ENCODE peak calls at places on chromosome 14, in ten cellular contexts. One of them, this sample, is unnamed. For H3K4me1 and H3K27me3, the result is how much of the 10 kb centered on the place peaks cover.

GRCh38 chr14:59332727-59333126 is 132.5 kb downstream of the GPR135 start:
- DNase-seq in GM23248: peak
- DNase-seq in uterus: no peak
- DNase-seq in Peyer's patch: no peak
- DNase-seq in adrenal gland: no peak
- DNase-seq in small intestine: no peak
- DNase-seq in CD8-positive, alpha-beta T cell: no peak
- DNase-seq in testis: no peak
- DNase-seq in heart right ventricle: peak
- DNase-seq in prostate gland: no peak
- DNase-seq in this sample: no peak

GRCh38 chr14:51922624-51923023 is 62.2 kb downstream of the GNG2 start:
- DNase-seq in testis: peak
- DNase-seq in small intestine: no peak
- DNase-seq in prostate gland: no peak
- DNase-seq in uterus: no peak
- DNase-seq in adrenal gland: no peak
- DNase-seq in GM23248: no peak
- DNase-seq in CD8-positive, alpha-beta T cell: no peak
- DNase-seq in heart right ventricle: peak
- DNase-seq in Peyer's patch: no peak
- DNase-seq in this sample: no peak

GRCh38 chr14:70121521-70121920 is 67.2 kb downstream of the SLC8A3 start:
- DNase-seq in uterus: no peak
- DNase-seq in CD8-positive, alpha-beta T cell: no peak
- DNase-seq in testis: no peak
- DNase-seq in heart right ventricle: no peak
- DNase-seq in GM23248: no peak
- DNase-seq in small intestine: no peak
- DNase-seq in Peyer's patch: no peak
- DNase-seq in adrenal gland: no peak
- DNase-seq in prostate gland: no peak
- DNase-seq in this sample: no peak

GRCh38 chr14:55399912-55400311 is 11.7 kb downstream of the ATG14 start:
- DNase-seq in Peyer's patch: no peak
- DNase-seq in adrenal gland: no peak
- DNase-seq in uterus: no peak
- DNase-seq in prostate gland: no peak
- DNase-seq in testis: no peak
- DNase-seq in heart right ventricle: no peak
- DNase-seq in small intestine: no peak
- DNase-seq in GM23248: no peak
- DNase-seq in CD8-positive, alpha-beta T cell: no peak
- DNase-seq in this sample: no peak

GRCh38 chr14:103871596-103872480 is 24.5 kb upstream of the PPP1R13B start:
- DNase-seq in prostate gland: peak
- DNase-seq in heart right ventricle: peak
- DNase-seq in GM23248: peak
- DNase-seq in small intestine: peak
- DNase-seq in CD8-positive, alpha-beta T cell: peak
- DNase-seq in Peyer's patch: peak
- DNase-seq in uterus: no peak
- DNase-seq in testis: peak
- DNase-seq in adrenal gland: no peak
- DNase-seq in this sample: peak

GRCh38 chr14:51849095-51849494 is 11.3 kb upstream of the GNG2 start:
- DNase-seq in GM23248: peak
- DNase-seq in small intestine: no peak
- DNase-seq in heart right ventricle: no peak
- DNase-seq in adrenal gland: no peak
- DNase-seq in Peyer's patch: no peak
- DNase-seq in uterus: no peak
- DNase-seq in testis: no peak
- DNase-seq in prostate gland: no peak
- DNase-seq in CD8-positive, alpha-beta T cell: no peak
- DNase-seq in this sample: no peak

GRCh38 chr14:35940291-35940690 is 114.2 kb downstream of the BRMS1L start:
- DNase-seq in uterus: no peak
- DNase-seq in adrenal gland: no peak
- DNase-seq in testis: no peak
- DNase-seq in prostate gland: no peak
- DNase-seq in heart right ventricle: no peak
- DNase-seq in Peyer's patch: no peak
- DNase-seq in small intestine: peak
- DNase-seq in CD8-positive, alpha-beta T cell: no peak
- DNase-seq in GM23248: peak
- DNase-seq in this sample: no peak

GRCh38 chr14:100677925-100678765 is 48.5 kb upstream of the DLK1 start:
- DNase-seq in prostate gland: no peak
- DNase-seq in CD8-positive, alpha-beta T cell: no peak
- DNase-seq in testis: peak
- DNase-seq in uterus: peak
- DNase-seq in adrenal gland: no peak
- DNase-seq in small intestine: no peak
- DNase-seq in heart right ventricle: peak
- DNase-seq in GM23248: no peak
- DNase-seq in Peyer's patch: no peak
- DNase-seq in this sample: no peak

GRCh38 chr14:76439237-76439775 is 63.4 kb downstream of the ESRRB start:
- DNase-seq in testis: no peak
- DNase-seq in adrenal gland: no peak
- DNase-seq in heart right ventricle: no peak
- DNase-seq in Peyer's patch: no peak
- DNase-seq in GM23248: no peak
- DNase-seq in uterus: no peak
- DNase-seq in prostate gland: no peak
- DNase-seq in small intestine: no peak
- DNase-seq in CD8-positive, alpha-beta T cell: no peak
- DNase-seq in this sample: no peak
- H3K4me1 ChIP-seq in testis: under half
- H3K4me1 ChIP-seq in adrenal gland: under half
- H3K4me1 ChIP-seq in heart right ventricle: under half
- H3K4me1 ChIP-seq in Peyer's patch: under half
- H3K4me1 ChIP-seq in GM23248: under half
- H3K4me1 ChIP-seq in uterus: under half
- H3K4me1 ChIP-seq in prostate gland: under half
- H3K4me1 ChIP-seq in small intestine: under half
- H3K4me1 ChIP-seq in CD8-positive, alpha-beta T cell: under half
- H3K4me1 ChIP-seq in this sample: under half

GRCh38 chr14:56813143-56813551 is 2.9 kb upstream of the OTX2 start:
- DNase-seq in GM23248: no peak
- DNase-seq in heart right ventricle: no peak
- DNase-seq in Peyer's patch: no peak
- DNase-seq in adrenal gland: no peak
- DNase-seq in prostate gland: no peak
- DNase-seq in testis: no peak
- DNase-seq in uterus: no peak
- DNase-seq in small intestine: no peak
- DNase-seq in CD8-positive, alpha-beta T cell: no peak
- DNase-seq in this sample: no peak

GRCh38 chr14:56815301-56815700 is 5.0 kb upstream of the OTX2 start:
- DNase-seq in small intestine: no peak
- DNase-seq in CD8-positive, alpha-beta T cell: no peak
- DNase-seq in adrenal gland: no peak
- DNase-seq in GM23248: no peak
- DNase-seq in uterus: no peak
- DNase-seq in Peyer's patch: no peak
- DNase-seq in testis: no peak
- DNase-seq in prostate gland: no peak
- DNase-seq in heart right ventricle: no peak
- DNase-seq in this sample: no peak

GRCh38 chr14:56814468-56815074 is 4.3 kb upstream of the OTX2 start:
- DNase-seq in prostate gland: no peak
- DNase-seq in CD8-positive, alpha-beta T cell: no peak
- DNase-seq in GM23248: no peak
- DNase-seq in small intestine: no peak
- DNase-seq in Peyer's patch: no peak
- DNase-seq in uterus: no peak
- DNase-seq in heart right ventricle: no peak
- DNase-seq in testis: no peak
- DNase-seq in adrenal gland: no peak
- DNase-seq in this sample: no peak

GRCh38 chr14:56817396-56817921 is 7.2 kb upstream of the OTX2 start:
- DNase-seq in small intestine: no peak
- DNase-seq in heart right ventricle: no peak
- DNase-seq in adrenal gland: no peak
- DNase-seq in prostate gland: no peak
- DNase-seq in GM23248: no peak
- DNase-seq in testis: no peak
- DNase-seq in Peyer's patch: no peak
- DNase-seq in CD8-positive, alpha-beta T cell: no peak
- DNase-seq in uterus: no peak
- DNase-seq in this sample: no peak

DNA sequence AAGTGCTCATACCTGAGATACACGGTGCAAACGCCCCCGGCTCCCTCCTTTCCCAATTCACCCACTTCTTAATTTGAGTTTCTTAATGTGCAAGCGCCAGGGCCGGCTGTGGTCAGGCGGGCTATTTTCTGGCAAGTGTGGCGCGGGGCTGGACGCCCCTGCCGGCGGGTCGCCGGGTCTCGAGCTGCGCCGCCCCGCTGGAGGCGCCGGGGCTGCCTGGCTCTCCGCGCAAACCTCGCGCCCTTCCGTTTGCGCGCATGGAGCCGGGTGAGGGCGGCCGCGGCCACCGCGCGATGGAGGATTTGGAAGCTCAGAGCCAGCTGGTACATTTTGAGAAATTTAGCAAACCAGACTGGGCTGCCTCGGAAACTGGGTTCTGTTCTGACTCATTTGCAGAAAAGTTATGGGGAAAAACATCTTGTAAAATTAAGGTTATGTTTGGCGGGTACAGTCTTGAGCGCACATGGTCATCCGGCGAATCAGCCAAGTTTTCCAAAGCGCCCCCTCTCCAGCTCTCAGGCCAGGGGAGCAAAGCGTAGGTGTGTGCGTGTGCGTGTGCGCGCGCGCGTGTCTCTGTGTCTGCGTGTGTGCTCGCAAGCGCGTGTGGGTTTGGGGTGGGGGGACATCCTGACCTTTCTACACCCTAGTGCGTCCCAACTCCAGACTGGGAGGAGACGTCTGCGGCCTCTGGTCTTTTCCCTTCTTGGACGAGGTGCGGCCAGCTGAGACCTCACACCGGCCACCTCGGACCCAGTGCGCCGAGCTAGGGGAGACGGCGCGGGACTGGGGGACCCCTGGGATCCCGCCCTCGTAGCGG is 6.5 kb upstream of the OTX2 start:
- DNase-seq in CD8-positive, alpha-beta T cell: no peak
- DNase-seq in prostate gland: no peak
- DNase-seq in adrenal gland: no peak
- DNase-seq in uterus: no peak
- DNase-seq in GM23248: no peak
- DNase-seq in small intestine: no peak
- DNase-seq in heart right ventricle: no peak
- DNase-seq in testis: no peak
- DNase-seq in Peyer's patch: no peak
- DNase-seq in this sample: no peak
- H3K27me3 ChIP-seq in CD8-positive, alpha-beta T cell: under half
- H3K27me3 ChIP-seq in prostate gland: under half
- H3K27me3 ChIP-seq in adrenal gland: half or more
- H3K27me3 ChIP-seq in uterus: under half
- H3K27me3 ChIP-seq in GM23248: half or more
- H3K27me3 ChIP-seq in small intestine: under half
- H3K27me3 ChIP-seq in heart right ventricle: half or more
- H3K27me3 ChIP-seq in testis: under half
- H3K27me3 ChIP-seq in Peyer's patch: under half
- H3K27me3 ChIP-seq in this sample: under half

GRCh38 chr14:81434230-81434629 is 34.1 kb upstream of the STON2 start:
- DNase-seq in CD8-positive, alpha-beta T cell: no peak
- DNase-seq in testis: no peak
- DNase-seq in prostate gland: no peak
- DNase-seq in small intestine: no peak
- DNase-seq in GM23248: no peak
- DNase-seq in uterus: no peak
- DNase-seq in Peyer's patch: no peak
- DNase-seq in heart right ventricle: no peak
- DNase-seq in adrenal gland: no peak
- DNase-seq in this sample: no peak

GRCh38 chr14:81435048-81435577 is 35.0 kb upstream of the STON2 start:
- DNase-seq in adrenal gland: no peak
- DNase-seq in Peyer's patch: no peak
- DNase-seq in uterus: no peak
- DNase-seq in GM23248: no peak
- DNase-seq in small intestine: no peak
- DNase-seq in prostate gland: no peak
- DNase-seq in CD8-positive, alpha-beta T cell: no peak
- DNase-seq in heart right ventricle: no peak
- DNase-seq in testis: no peak
- DNase-seq in this sample: no peak

GRCh38 chr14:81437226-81437625 is 37.1 kb upstream of the STON2 start:
- DNase-seq in Peyer's patch: no peak
- DNase-seq in testis: no peak
- DNase-seq in prostate gland: no peak
- DNase-seq in small intestine: no peak
- DNase-seq in heart right ventricle: no peak
- DNase-seq in GM23248: no peak
- DNase-seq in CD8-positive, alpha-beta T cell: no peak
- DNase-seq in uterus: no peak
- DNase-seq in adrenal gland: no peak
- DNase-seq in this sample: no peak

GRCh38 chr14:81435578-81436295 is 35.6 kb upstream of the STON2 start:
- DNase-seq in GM23248: peak
- DNase-seq in uterus: no peak
- DNase-seq in testis: peak
- DNase-seq in heart right ventricle: peak
- DNase-seq in CD8-positive, alpha-beta T cell: no peak
- DNase-seq in Peyer's patch: peak
- DNase-seq in adrenal gland: peak
- DNase-seq in prostate gland: no peak
- DNase-seq in small intestine: peak
- DNase-seq in this sample: peak

DNA sequence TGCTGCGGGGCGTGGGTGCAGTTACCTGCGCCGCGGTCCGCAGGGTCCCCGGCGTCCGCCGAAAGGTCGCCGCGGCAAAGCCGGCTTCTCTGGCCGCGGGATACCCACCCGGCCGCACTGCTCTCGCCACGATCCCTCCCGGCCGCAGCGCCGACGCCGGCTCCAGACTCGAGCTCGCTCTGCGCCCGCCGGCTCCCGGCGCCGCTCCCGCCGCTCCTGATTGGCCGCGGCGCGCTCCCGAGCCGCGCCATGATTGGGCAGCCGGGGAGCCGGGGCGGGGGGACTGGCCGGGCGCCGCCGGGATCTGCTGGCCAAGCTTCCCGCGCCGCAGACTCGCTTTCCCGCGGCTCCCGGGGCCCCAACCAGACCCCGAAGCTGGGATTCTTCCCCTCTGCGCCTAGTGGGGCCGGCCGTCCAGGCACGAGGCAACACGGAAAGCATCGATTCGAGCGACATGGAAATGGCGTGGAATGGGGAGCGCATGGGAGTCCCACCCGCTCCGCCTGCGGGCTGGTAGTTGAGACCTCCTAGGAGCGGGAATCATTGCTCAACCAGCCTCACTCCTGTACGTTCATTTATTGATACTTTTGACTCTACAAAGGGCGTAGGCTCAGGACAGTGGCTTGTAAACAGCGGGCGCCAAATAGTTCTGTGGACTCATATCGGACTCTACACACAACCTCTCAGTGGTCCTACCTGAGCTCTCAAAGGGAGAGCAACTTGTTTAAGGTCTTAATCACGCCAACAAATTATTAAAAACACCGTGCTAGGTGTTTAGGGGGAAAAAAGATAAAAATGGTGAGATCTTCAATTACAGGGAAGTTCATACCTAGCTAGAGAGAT is 36.4 kb upstream of the STON2 start:
- DNase-seq in Peyer's patch: peak
- DNase-seq in small intestine: peak
- DNase-seq in GM23248: peak
- DNase-seq in prostate gland: peak
- DNase-seq in CD8-positive, alpha-beta T cell: no peak
- DNase-seq in uterus: peak
- DNase-seq in testis: peak
- DNase-seq in heart right ventricle: peak
- DNase-seq in adrenal gland: peak
- DNase-seq in this sample: peak
- H3K4me3 ChIP-seq in Peyer's patch: peak
- H3K4me3 ChIP-seq in small intestine: peak
- H3K4me3 ChIP-seq in GM23248: peak
- H3K4me3 ChIP-seq in prostate gland: peak
- H3K4me3 ChIP-seq in CD8-positive, alpha-beta T cell: peak
- H3K4me3 ChIP-seq in uterus: peak
- H3K4me3 ChIP-seq in testis: peak
- H3K4me3 ChIP-seq in heart right ventricle: peak
- H3K4me3 ChIP-seq in adrenal gland: peak
- H3K4me3 ChIP-seq in this sample: peak

DNA sequence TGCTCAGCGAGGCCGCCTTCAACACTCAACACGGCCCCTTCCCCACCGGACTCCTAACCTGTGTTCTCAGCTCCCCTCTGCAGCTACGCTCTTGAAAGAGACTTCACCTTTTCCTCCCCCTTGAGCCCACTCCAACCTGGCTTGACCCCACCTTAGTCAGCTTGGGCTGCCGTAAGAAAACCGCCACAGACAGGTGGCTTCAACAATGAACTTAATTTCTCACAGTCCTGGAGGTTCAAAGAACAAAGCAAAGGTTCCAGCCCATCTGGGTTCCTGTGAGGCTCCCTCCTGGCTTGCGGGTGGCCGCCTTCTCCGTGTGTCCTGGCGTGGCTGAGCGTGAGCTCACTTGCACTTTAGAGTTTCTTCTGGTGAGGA is 138.7 kb downstream of the CALM1 start:
- DNase-seq in Peyer's patch: no peak
- DNase-seq in CD8-positive, alpha-beta T cell: no peak
- DNase-seq in uterus: no peak
- DNase-seq in adrenal gland: no peak
- DNase-seq in testis: no peak
- DNase-seq in heart right ventricle: no peak
- DNase-seq in small intestine: no peak
- DNase-seq in GM23248: no peak
- DNase-seq in prostate gland: no peak
- DNase-seq in this sample: no peak
- H3K4me1 ChIP-seq in Peyer's patch: under half
- H3K4me1 ChIP-seq in CD8-positive, alpha-beta T cell: under half
- H3K4me1 ChIP-seq in uterus: under half
- H3K4me1 ChIP-seq in adrenal gland: under half
- H3K4me1 ChIP-seq in testis: under half
- H3K4me1 ChIP-seq in heart right ventricle: under half
- H3K4me1 ChIP-seq in small intestine: under half
- H3K4me1 ChIP-seq in GM23248: under half
- H3K4me1 ChIP-seq in prostate gland: under half
- H3K4me1 ChIP-seq in this sample: under half

This sample was measured in CD4-positive, CD25-positive, alpha-beta regulatory T cell.